ENCODE peak calls at places on chromosomes 12 and 14, in nine cellular contexts. B is sigmoid colon, R is body of pancreas, Y is ovary, H is IMR-90, F is heart left ventricle, Z is uterus, K is right lobe of liver, O is transverse colon. P is an unnamed sample.

GRCh38 chr12:32846053-32846452 is 50.5 kb downstream of the PKP2 start:
- DNase-seq in R (no peak), B (no peak), Z (no peak), H (no peak), F (no peak), Y (no peak), O (no peak), K (no peak), P (no peak)

GRCh38 chr12:111444706-111445310 is 39.1 kb downstream of the SH2B3 start:
- DNase-seq in F (peak), Y (peak), O (peak), B (peak), R (peak), H (no peak), Z (peak), K (no peak), P (no peak)

GRCh38 chr14:32166029-32166428 is 35.8 kb upstream of the RNU6-7 start:
- DNase-seq in R (no peak), Y (no peak), Z (no peak), O (no peak), B (no peak), F (no peak), H (no peak), K (no peak), P (no peak)

GRCh38 chr12:6180300-6181051 is 19.7 kb upstream of the CD9 start:
- DNase-seq in Z (peak), R (peak), Y (peak), B (peak), K (peak), O (no peak), F (peak), H (peak), P (no peak)

GRCh38 chr12:19304149-19304780 is 135.0 kb upstream of the AEBP2 start:
- DNase-seq in F (no peak), H (no peak), B (no peak), Z (no peak), K (no peak), Y (no peak), O (no peak), R (no peak), P (no peak)

GRCh38 chr14:44369401-44370123 is 137.5 kb downstream of the FSCB start:
- DNase-seq in B (no peak), R (no peak), K (no peak), O (no peak), Z (no peak), Y (no peak), H (no peak), F (no peak), P (no peak)

GRCh38 chr12:43309845-43310405 is 242.1 kb downstream of the ADAMTS20 start:
- DNase-seq in O (no peak), H (peak), Z (no peak), Y (no peak), K (no peak), R (no peak), B (no peak), F (no peak), P (no peak)

GRCh38 chr14:58104808-58105207 is 47.2 kb downstream of the ARMH4 start:
- DNase-seq in K (no peak), O (no peak), Z (no peak), B (no peak), F (no peak), Y (no peak), H (peak), R (no peak), P (no peak)

GRCh38 chr14:79408696-79409095 is 802.6 kb downstream of the DIO2 start:
- DNase-seq in K (no peak), Y (no peak), F (no peak), B (no peak), R (no peak), Z (no peak), O (no peak), H (no peak), P (no peak)

GRCh38 chr12:112430929-112431328 is 12.2 kb downstream of the PTPN11 start:
- DNase-seq in B (no peak), K (no peak), F (no peak), Z (no peak), O (no peak), R (no peak), Y (no peak), H (no peak), P (no peak)

GRCh38 chr12:123075591-123076171 is 75.2 kb downstream of the PITPNM2 start:
- DNase-seq in B (no peak), F (no peak), K (no peak), Z (peak), O (peak), Y (peak), R (no peak), H (no peak), P (peak)

DNA sequence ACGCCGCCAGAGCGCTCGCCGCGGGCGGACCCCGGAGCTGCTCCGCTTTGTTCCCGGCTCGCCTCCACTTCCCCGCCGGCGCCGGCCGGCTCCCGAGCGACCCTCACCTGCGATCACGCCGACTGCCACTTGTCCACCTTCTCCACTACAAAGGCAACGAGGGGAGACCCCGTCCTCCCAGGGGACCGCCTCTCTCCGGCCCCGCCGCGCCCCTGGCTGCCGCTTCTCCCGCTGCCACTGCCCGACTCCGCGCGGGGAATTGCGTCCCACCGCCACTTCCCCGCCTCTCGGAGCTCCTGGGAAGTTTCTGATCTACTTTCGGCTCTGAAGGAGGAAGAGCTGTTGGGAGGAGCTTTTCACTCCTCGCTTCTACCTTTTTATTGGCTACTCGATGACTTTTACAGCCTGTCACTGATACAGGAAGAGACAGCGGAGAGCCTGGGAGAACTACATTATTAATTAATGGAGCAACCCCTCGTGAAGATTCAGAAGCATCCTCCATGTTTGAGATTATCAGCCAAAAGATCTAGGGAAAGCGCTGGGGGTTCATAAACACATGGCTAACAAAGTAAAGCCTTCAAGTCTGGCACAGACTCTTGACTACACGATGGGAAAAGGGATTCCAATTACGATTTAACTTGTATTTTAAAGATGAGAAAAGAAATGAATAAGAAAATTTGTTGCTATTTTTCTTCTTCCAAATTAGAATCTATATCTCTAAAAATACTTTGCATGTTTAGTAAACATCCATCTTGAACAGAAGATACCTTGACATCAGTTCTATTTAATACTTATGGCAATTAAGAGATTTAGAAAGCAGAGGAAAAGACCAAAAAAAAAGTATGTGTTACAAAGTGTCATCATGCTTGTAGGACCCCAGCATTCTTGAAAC is at the start of gene BAZ1A:
- DNase-seq in F (peak), Z (peak), R (peak), K (peak), O (peak), H (peak), B (peak), Y (peak), P (peak)
- TF ChIP-seq POLR2A in F (no peak), Z (peak), R (peak), K (peak), O (peak), H (peak), B (peak), Y (peak), P (peak)

DNA sequence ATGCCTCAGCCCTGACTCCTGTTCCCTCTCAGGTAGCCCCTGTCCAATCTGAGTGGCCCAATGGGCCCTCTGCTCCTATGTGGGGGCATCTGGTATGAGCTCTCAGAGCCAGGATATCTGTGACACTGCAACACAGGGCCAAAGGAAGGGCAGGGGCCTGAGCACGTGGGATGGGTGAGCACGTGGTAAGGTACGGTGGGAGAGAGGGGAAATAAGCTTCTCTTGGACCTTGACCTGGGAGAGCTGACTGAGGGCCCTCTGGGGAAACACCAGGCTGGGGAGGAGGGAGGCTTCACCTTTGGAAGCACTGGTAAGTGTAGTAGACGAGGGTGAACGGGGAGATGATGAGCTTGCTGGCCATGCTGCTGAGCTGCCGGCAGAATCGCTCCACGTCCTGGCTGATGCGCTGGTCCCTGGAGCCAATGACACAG is 6.7 kb downstream of the ABCD4 start:
- DNase-seq in O (no peak), B (no peak), R (no peak), Z (no peak), F (no peak), H (no peak), Y (no peak), K (no peak), P (no peak)
- TF ChIP-seq CTCF in O (no peak), B (no peak), R (no peak), Z (no peak), F (no peak), H (no peak), Y (no peak), K (no peak), P (no peak)

DNA sequence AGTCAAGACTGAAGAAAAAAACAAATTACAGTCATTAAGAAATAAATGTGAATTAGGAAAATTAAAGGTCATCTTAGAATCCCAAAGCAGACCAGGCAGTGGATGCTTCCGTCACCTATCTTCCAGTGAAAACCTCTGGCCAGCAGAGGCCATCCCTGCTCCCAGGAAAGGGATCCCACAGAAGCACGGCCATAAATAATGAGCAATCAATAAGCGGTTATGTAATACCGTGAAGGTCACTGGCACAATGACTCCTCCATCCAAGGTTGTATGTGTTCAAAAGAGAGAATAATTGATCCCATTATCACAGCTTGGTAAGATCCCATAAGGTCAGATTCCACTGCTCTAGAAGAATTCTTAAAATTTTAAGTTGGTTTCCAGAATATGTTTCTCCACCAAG is 85.7 kb downstream of the PPP2R5E start:
- DNase-seq in B (no peak), F (no peak), O (no peak), R (no peak), Z (no peak), K (peak), H (no peak), Y (no peak), P (no peak)
- TF ChIP-seq POLR2A in B (no peak), F (no peak), O (no peak), R (no peak), Z (no peak), K (no peak), H (no peak), Y (no peak), P (no peak)

GRCh38 chr12:121232163-121232562 is 22.2 kb downstream of the P2RX4 start:
- DNase-seq in R (no peak), F (no peak), Z (no peak), K (no peak), B (no peak), Y (no peak), O (no peak), H (no peak), P (no peak)

GRCh38 chr12:121228919-121229650 is 19.2 kb downstream of the P2RX4 start:
- DNase-seq in F (no peak), O (no peak), Z (no peak), R (no peak), K (no peak), Y (no peak), B (no peak), H (no peak), P (no peak)

GRCh38 chr12:121232977-121233627 is 23.2 kb downstream of the P2RX4 start:
- DNase-seq in O (no peak), Y (no peak), K (no peak), F (no peak), R (no peak), Z (no peak), B (no peak), H (no peak), P (no peak)

GRCh38 chr12:121233628-121234020 is 23.7 kb downstream of the P2RX4 start:
- DNase-seq in K (no peak), F (no peak), Z (no peak), Y (no peak), R (no peak), O (no peak), H (no peak), B (no peak), P (no peak)

GRCh38 chr12:121230538-121230907 is 20.6 kb downstream of the P2RX4 start:
- DNase-seq in K (no peak), H (no peak), F (no peak), Z (no peak), Y (no peak), O (no peak), B (no peak), R (no peak), P (no peak)
- TF ChIP-seq CTCF in K (no peak), H (no peak), F (no peak), Z (no peak), Y (no peak), O (no peak), B (peak), R (no peak), P (no peak)

GRCh38 chr12:70367268-70368141 is 1.4 kb downstream of the KCNMB4 start:
- DNase-seq in F (no peak), Z (no peak), O (no peak), B (no peak), H (peak), R (no peak), Y (no peak), K (no peak), P (no peak)
- TF ChIP-seq POLR2A in F (no peak), Z (no peak), O (no peak), B (no peak), H (no peak), R (no peak), Y (no peak), K (no peak), P (no peak)

GRCh38 chr14:66507722-66508546 is at the start of gene GPHN:
- DNase-seq in O (peak), K (peak), F (peak), B (peak), Z (peak), R (peak), Y (peak), H (peak), P (peak)
- TF ChIP-seq CTCF in O (peak), K (peak), F (peak), B (no peak), Z (peak), R (peak), Y (peak), H (peak), P (peak)

DNA sequence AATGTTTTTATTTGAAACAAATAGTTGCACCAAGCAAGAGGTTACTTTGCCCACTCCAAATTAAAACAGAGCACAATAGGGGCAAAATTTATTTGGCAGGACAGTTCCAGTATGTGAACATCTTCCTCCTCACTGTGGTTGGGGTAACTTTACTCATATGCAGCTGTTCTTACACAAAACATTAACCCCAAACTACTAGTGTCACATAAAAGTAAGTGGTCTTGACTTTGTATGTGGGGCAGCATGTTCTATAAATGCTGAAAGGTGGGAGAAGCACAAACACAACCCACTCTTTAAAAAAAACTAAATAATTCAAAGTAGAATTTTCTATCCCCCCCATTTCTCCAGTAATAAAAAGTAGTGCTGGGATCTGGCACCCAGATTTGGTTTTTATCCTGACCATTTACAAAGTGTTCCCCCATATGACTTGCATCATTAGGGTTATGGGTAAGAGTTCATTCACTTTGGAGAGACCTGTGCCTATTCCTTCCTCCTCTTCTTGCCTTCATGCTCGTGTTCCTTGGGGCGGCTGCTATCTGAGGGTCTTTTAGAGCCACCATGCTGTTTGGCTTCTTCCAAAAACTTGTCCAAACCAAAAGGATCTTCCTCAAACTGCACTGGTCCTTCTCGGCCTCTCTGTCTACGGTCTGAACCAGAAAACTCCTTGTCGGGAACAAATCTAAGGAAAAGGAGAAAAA is 9.9 kb downstream of the SLIRP start:
- DNase-seq in B (no peak), K (no peak), Y (no peak), F (no peak), H (no peak), R (no peak), O (no peak), Z (no peak), P (no peak)
- TF ChIP-seq POLR2A in B (no peak), K (no peak), Y (no peak), F (no peak), H (no peak), R (no peak), O (no peak), Z (no peak), P (no peak)

DNA sequence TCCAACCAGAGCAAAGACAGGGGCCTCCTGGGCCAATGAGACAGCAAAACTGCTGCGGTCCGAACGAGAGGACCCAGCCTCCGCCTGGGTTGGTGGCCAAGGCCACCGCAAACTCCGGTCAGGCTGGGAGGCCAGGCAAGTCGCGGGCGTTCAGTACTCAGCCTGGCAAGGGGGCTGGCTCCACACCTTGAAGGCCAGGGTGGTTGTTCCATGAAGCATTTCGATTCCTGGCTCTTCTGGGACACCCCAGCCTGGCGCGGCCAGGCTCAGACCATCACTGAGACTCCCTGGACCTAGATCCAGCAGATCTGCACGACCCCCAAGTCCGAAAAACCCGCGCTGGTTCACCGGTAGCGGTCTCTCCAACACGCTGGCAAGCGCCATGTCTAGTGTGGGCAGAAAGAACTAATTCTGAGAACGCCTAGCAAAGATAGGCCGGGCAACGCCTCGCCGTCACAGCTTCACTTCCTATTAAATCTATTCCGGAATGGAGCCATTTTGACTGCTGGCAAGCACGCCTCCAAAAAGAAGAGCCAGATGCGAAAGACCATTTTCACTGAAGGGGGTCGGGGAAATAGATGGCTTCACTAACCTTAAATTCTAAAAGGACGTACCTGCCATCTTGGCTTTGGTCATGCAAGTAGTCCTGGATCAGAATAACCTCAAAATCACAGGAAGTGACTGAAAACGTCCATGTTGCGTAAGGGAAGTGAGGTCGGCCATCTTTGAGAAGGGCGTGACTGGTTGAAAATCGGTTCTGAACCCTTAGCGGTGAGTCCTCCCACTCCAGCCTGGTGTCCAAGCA is at the start of gene PSMB5:
- DNase-seq in K (peak), Z (peak), R (peak), B (peak), Y (peak), H (peak), O (peak), F (peak), P (peak)
- TF ChIP-seq CTCF in K (no peak), Z (peak), R (peak), B (no peak), Y (no peak), H (no peak), O (no peak), F (no peak), P (no peak)

DNA sequence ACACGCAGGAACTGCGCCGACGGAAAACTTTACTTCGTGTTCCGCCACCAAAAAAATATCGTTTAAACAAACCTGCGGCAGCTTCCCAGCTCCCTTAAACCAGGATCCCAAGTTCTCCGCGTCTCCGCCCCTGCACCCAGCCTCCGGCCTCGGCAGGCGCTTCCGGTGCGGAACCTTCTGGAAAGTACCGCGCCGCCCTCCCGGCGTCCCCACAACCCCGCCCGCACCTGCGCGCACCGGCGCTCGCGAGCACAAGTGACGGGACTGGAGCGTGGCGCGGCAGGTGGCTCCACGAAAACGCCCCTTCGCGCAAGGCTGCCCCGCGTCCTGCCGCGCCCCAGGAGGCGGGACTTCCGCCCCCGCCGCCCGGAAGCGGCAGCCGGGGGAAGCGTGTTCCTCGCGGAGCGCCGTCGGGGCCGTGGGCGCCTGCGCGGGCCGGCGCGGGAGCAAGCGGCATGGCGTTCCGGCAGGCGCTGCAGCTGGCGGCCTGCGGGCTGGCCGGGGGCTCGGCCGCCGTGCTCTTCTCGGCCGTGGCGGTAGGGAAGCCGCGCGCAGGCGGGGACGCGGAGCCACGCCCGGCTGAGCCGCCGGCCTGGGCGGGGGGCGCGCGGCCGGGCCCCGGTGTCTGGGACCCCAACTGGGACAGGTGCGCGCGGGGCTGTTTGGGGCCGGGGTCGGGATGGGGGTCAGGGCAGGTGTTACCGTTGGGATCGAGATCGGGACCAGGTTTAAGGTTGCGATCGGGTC is at the start of gene PGAM5:
- DNase-seq in R (peak), K (peak), Z (peak), Y (peak), F (peak), O (peak), H (peak), B (peak), P (peak)
- TF ChIP-seq POLR2A in R (peak), K (peak), Z (peak), Y (peak), F (no peak), O (peak), H (peak), B (no peak), P (peak)

GRCh38 chr14:72649603-72650227 is 244.2 kb downstream of the DPF3 start:
- DNase-seq in K (no peak), Z (no peak), O (no peak), R (no peak), H (no peak), B (no peak), F (no peak), Y (no peak), P (no peak)
- TF ChIP-seq CTCF in K (no peak), Z (no peak), O (no peak), R (no peak), H (no peak), B (no peak), F (no peak), Y (no peak), P (no peak)